ENCODE peak calls at places on chromosome 7, in five cellular contexts. L is cardiac muscle cell, Z is spleen, X is GM12864, B is GM23248. Q is an unnamed sample.

GRCh38 chr7:43248961-43249807 is 136.7 kb downstream of the HECW1 start:
- DNase-seq in L (peak; percentile 9), Z (no peak), X (no peak), B (peak; percentile 91), Q (no peak)

GRCh38 chr7:71682841-71683341 is 550.9 kb downstream of the GALNT17 start:
- DNase-seq in L (no peak), Z (no peak), X (no peak), B (no peak), Q (no peak)

GRCh38 chr7:108452707-108453106 is 3.5 kb downstream of the NRCAM start:
- DNase-seq in L (peak; percentile 65), Z (no peak), X (peak; percentile 10), B (peak; percentile 58), Q (no peak)

GRCh38 chr7:112448376-112448775 is 1.9 kb upstream of the IFRD1 start:
- DNase-seq in L (no peak), Z (no peak), X (no peak), B (no peak), Q (no peak)

GRCh38 chr7:41916450-41916927 is 213.6 kb upstream of the INHBA start:
- DNase-seq in L (peak; percentile 95), Z (no peak), X (no peak), B (peak; percentile 98), Q (no peak)

GRCh38 chr7:66421830-66422229 is 206.9 kb upstream of the KCTD7 start:
- DNase-seq in L (no peak), Z (no peak), X (no peak), B (no peak), Q (no peak)

GRCh38 chr7:22814261-22815208 is 8.1 kb downstream of the TOMM7 start:
- DNase-seq in L (peak; percentile 55), Z (no peak), X (no peak), B (peak; percentile 67), Q (no peak)

GRCh38 chr7:5711419-5711818 is 70.0 kb downstream of the RNF216 start:
- DNase-seq in L (no peak), Z (no peak), X (no peak), B (no peak), Q (no peak)

GRCh38 chr7:151345576-151345975 is 4.0 kb downstream of the NUB1 start:
- DNase-seq in L (no peak), Z (no peak), X (no peak), B (no peak), Q (no peak)

GRCh38 chr7:135833642-135834041 is 85.0 kb upstream of the FAM180A start:
- DNase-seq in L (no peak), Z (no peak), X (no peak), B (no peak), Q (no peak)

GRCh38 chr7:92343719-92344118 is 97.9 kb downstream of the ANKIB1 start:
- DNase-seq in L (peak; percentile 30), Z (no peak), X (no peak), B (peak; percentile 2), Q (no peak)

GRCh38 chr7:32390210-32390609 is 100.0 kb downstream of the LSM5 start:
- DNase-seq in L (no peak), Z (no peak), X (no peak), B (no peak), Q (no peak)

GRCh38 chr7:6424702-6425072 is 23.1 kb downstream of the DAGLB start:
- DNase-seq in L (no peak), Z (no peak), X (no peak), B (no peak), Q (no peak)

GRCh38 chr7:151304856-151305255 is 36.8 kb upstream of the NUB1 start:
- DNase-seq in L (peak; percentile 35), Z (no peak), X (no peak), B (peak; percentile 30), Q (no peak)

GRCh38 chr7:94060772-94061171 is 56.6 kb upstream of the BET1 start:
- DNase-seq in L (peak; percentile 29), Z (no peak), X (no peak), B (peak; percentile 68), Q (no peak)

GRCh38 chr7:16170671-16171070 is 250.7 kb downstream of the CRPPA start:
- DNase-seq in L (no peak), Z (peak; percentile 56), X (no peak), B (no peak), Q (no peak)

GRCh38 chr7:48511021-48511579 is 339.8 kb downstream of the ABCA13 start:
- DNase-seq in L (no peak), Z (no peak), X (no peak), B (no peak), Q (no peak)

GRCh38 chr7:148303295-148304013 is 287.1 kb upstream of the C7orf33 start:
- DNase-seq in L (peak; percentile 84), Z (no peak), X (no peak), B (peak; percentile 82), Q (no peak)

GRCh38 chr7:99894738-99895137 is 17.9 kb upstream of the OR2AE1 start:
- DNase-seq in L (no peak), Z (no peak), X (no peak), B (no peak), Q (no peak)

GRCh38 chr7:98168904-98169621 is 42.2 kb upstream of the BHLHA15 start:
- DNase-seq in L (no peak), Z (no peak), X (no peak), B (no peak), Q (no peak)

GRCh38 chr7:27627146-27627545 is 35.5 kb downstream of the HIBADH start:
- DNase-seq in L (no peak), Z (no peak), X (no peak), B (no peak), Q (no peak)

GRCh38 chr7:40298421-40298820 is 163.6 kb downstream of the SUGCT start:
- DNase-seq in L (peak; percentile 68), Z (no peak), X (no peak), B (peak; percentile 60), Q (no peak)

GRCh38 chr7:126803990-126804389 is 448.8 kb downstream of the GRM8 start:
- DNase-seq in L (peak; percentile 9), Z (no peak), X (no peak), B (no peak), Q (no peak)

GRCh38 chr7:80883188-80884025 is 35.4 kb downstream of the SEMA3C start:
- DNase-seq in L (peak; percentile 85), Z (no peak), X (no peak), B (peak; percentile 98), Q (no peak)
- H3K4me3 ChIP-seq in L (no peak overlapping the region), Z (no peak overlapping the region), X (no peak overlapping the region), B (peak overlapping the region; percentile 28), Q (no peak overlapping the region)

DNA sequence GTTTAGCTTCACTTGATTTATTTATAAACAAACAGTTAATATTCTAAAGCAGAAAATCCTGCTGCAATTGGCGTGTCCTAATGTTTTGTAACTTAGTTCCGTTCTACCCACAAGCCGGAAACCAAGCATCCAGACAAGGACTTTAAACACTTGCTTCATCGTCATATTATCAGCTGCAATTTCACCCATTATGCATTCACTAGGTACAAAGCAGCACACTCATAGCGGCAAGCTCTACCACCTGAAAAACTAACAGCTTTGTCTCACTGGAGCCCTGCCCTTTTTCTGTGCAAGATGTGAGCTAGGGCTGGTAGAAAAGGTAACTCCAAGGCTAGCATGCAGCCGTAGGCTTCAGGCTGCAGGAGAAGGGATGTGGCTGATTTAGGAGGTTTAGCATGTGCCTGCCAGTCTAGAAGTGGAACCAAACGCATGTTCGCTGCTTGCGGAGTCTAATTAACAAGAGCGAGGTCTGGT is 43.7 kb upstream of the BPGM start:
- DNase-seq in L (peak; percentile 36), Z (no peak), X (no peak), B (peak; percentile 69), Q (peak; percentile 80)
- H3K4me3 ChIP-seq in L (no peak overlapping the region), Z (no peak overlapping the region), X (no peak overlapping the region), B (peak overlapping the region; percentile 66), Q (peak overlapping the region; percentile 34)

DNA sequence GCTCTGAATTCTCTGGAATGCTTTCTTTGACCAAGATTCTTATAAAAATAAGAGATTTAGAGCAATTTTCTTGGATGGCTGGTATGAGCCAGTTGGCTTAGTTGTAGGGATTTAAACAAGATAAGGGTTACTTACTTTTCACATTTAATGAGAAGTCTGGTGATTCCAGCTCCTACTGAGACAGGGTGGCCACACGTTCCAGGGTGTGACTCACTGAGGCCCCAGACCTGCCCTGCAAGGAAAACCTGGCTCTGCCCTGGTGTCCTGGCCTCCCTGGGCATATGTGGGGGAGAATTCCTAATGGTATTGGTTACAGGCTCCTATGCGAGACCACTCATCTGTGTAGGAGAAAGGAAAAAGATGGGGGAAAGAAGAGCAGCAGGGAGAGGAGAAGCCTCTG is 139.7 kb downstream of the EGFR start:
- DNase-seq in L (no peak), Z (no peak), X (no peak), B (peak; percentile 54), Q (no peak)
- H3K4me3 ChIP-seq in L (no peak overlapping the region), Z (no peak overlapping the region), X (no peak overlapping the region), B (no peak overlapping the region), Q (no peak overlapping the region)

GRCh38 chr7:157073949-157074624 is 63.6 kb upstream of the MNX1 start:
- DNase-seq in L (no peak), Z (no peak), X (no peak), B (no peak), Q (no peak)

GRCh38 chr7:157077021-157077420 is 61.7 kb upstream of the UBE3C start:
- DNase-seq in L (no peak), Z (peak; percentile 32), X (no peak), B (no peak), Q (no peak)

GRCh38 chr7:157073335-157073734 is 62.9 kb upstream of the MNX1 start:
- DNase-seq in L (no peak), Z (no peak), X (no peak), B (no peak), Q (no peak)

GRCh38 chr7:157076466-157076865 is 62.3 kb upstream of the UBE3C start:
- DNase-seq in L (no peak), Z (no peak), X (no peak), B (no peak), Q (no peak)

GRCh38 chr7:157072361-157072760 is 61.9 kb upstream of the MNX1 start:
- DNase-seq in L (no peak), Z (no peak), X (no peak), B (no peak), Q (no peak)
- H3K4me3 ChIP-seq in L (no peak overlapping the region), Z (no peak overlapping the region), X (no peak overlapping the region), B (no peak overlapping the region), Q (no peak overlapping the region)

DNA sequence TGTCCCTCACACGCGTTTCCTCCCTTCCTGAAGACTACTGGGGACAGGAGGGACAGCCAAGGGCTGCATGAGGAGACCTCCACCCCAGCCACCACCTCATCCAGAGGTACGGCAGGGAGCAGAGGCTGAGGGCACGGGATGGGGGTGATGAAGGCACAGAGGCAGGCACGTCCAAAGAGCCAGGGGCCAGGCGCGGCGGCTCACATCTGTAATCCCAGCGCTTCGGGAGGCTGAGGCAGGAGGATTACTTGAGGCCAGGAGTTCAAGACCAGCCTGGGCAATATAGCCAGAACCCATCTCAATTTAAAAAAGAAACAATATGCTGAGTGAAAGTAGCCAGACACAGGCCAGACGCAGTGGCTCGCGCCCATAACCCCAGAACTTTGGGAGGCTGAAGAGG is 3.3 kb downstream of the MICALL2 start:
- DNase-seq in L (no peak), Z (no peak), X (no peak), B (no peak), Q (no peak)
- H3K4me3 ChIP-seq in L (no peak overlapping the region), Z (peak overlapping the region; percentile 78), X (no peak overlapping the region), B (no peak overlapping the region), Q (no peak overlapping the region)

DNA sequence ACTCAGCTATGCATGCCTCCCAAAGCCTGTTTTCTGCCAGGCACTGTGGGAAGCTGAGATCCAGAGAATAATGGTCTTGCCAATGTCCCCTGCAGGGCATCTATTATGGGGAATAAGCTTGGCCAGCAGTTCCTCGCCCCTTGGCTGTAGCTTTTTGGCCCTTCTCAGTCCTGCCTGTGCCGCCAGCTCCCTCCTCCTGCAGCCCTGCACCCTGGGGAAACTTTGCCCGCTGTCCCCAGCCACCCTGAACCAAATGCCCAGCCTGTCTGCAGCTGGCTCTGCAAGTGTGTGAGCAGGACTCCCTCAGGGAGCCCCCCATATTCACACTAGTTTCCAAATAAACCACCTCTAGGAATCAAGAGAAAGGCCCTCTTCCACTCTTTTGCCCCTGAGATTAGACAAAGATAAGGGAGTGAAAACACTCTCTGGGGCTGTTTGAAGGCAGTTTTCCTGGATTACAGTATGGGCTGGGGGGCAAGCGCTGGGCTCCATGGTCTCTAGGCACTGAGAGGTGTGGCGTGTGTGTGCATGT is 867 bp downstream of the AQP1 start:
- DNase-seq in L (no peak), Z (no peak), X (no peak), B (no peak), Q (no peak)
- H3K4me3 ChIP-seq in L (no peak overlapping the region), Z (peak overlapping the region; percentile 19), X (no peak overlapping the region), B (no peak overlapping the region), Q (no peak overlapping the region)

Q was measured in HL-60.